ENCODE peak calls at places on chromosomes 1 and 21, in five cellular contexts. E is neural progenitor cell, H is BE2C, D is lower lobe of right lung, B is fibroblast of lung. K is an unnamed sample.

GRCh38 chr1:226778657-226779058 is 39.6 kb upstream of the ITPKB start:
- DNase-seq in H (no peak), B (peak; percentile 51), D (no peak), E (no peak), K (peak; percentile 55)

GRCh38 chr1:108585343-108585742 is 25.4 kb downstream of the EEIG2 start:
- DNase-seq in E (no peak), H (no peak), B (no peak), D (no peak), K (no peak)

GRCh38 chr1:233993651-233994050 is 89.2 kb downstream of the SLC35F3 start:
- DNase-seq in E (no peak), H (no peak), D (no peak), B (no peak), K (no peak)

GRCh38 chr1:223716302-223716862 is 4.0 kb downstream of the CAPN2 start:
- DNase-seq in E (no peak), B (no peak), D (peak; percentile 54), H (no peak), K (no peak)

GRCh38 chr1:59333626-59334277 is 36.9 kb downstream of the FGGY start:
- DNase-seq in H (no peak), B (no peak), D (no peak), E (no peak), K (no peak)

GRCh38 chr1:212127219-212127618 is 91.7 kb downstream of the DTL start:
- DNase-seq in D (no peak), E (peak; percentile 50), H (no peak), B (no peak), K (no peak)

GRCh38 chr21:19999369-20000272 is 998.6 kb upstream of the NCAM2 start:
- DNase-seq in D (no peak), E (no peak), B (no peak), H (peak; percentile 44), K (no peak)

GRCh38 chr1:18632711-18633427 is 2.2 kb downstream of the PAX7 start:
- DNase-seq in E (peak; percentile 80), D (peak; percentile 85), B (no peak), H (no peak), K (peak; percentile 74)

GRCh38 chr1:116129537-116129936 is 18.3 kb downstream of the MAB21L3 start:
- DNase-seq in E (no peak), B (no peak), H (no peak), D (no peak), K (no peak)

GRCh38 chr21:25733859-25734653 is 648 bp downstream of the ATP5PF start:
- DNase-seq in E (no peak), H (peak; percentile 24), B (peak; percentile 39), D (no peak), K (peak; percentile 13)

GRCh38 chr1:198121058-198121829 is 35.6 kb upstream of the NEK7 start:
- DNase-seq in H (no peak), E (no peak), D (no peak), B (peak; percentile 75), K (no peak)

GRCh38 chr1:247118946-247119446 is 14.8 kb upstream of the ZNF669 start:
- DNase-seq in D (no peak), H (peak; percentile 67), B (peak; percentile 21), E (peak; percentile 64), K (no peak)

GRCh38 chr1:98322966-98323365 is 338.6 kb upstream of the SNX7 start:
- DNase-seq in D (no peak), E (no peak), B (no peak), H (no peak), K (no peak)

GRCh38 chr1:221632072-221632471 is 109.8 kb downstream of the DUSP10 start:
- DNase-seq in H (no peak), B (no peak), E (no peak), D (no peak), K (no peak)

GRCh38 chr1:164583835-164584539 is 25.0 kb downstream of the PBX1 start:
- DNase-seq in H (no peak), E (no peak), B (no peak), D (no peak), K (no peak)
- H3K4me1 ChIP-seq in H (no peaks in the 10 kb centered on the region), E (peaks cover 55% of the 10 kb centered on the region), B (no peaks in the 10 kb centered on the region), D (peaks cover 23% of the 10 kb centered on the region), K (peaks cover 29% of the 10 kb centered on the region)

GRCh38 chr1:112674986-112675727 is 698 bp downstream of the MOV10 start:
- DNase-seq in E (peak; percentile 85), D (no peak), H (peak; percentile 72), B (peak; percentile 21), K (peak; percentile 62)
- TF ChIP-seq CTCF in E (peak; percentile 34), D (peak; percentile 17), H (no peak), B (no peak), K (peak; percentile 23)

GRCh38 chr1:7378346-7379130 is 392.6 kb upstream of the VAMP3 start:
- DNase-seq in E (no peak), B (no peak), D (no peak), H (no peak), K (peak; percentile 22)
- H3K27me3 ChIP-seq in E (no peaks in the 10 kb centered on the region), B (no peaks in the 10 kb centered on the region), D (no peaks in the 10 kb centered on the region), H (no peaks in the 10 kb centered on the region), K (no peaks in the 10 kb centered on the region)

DNA sequence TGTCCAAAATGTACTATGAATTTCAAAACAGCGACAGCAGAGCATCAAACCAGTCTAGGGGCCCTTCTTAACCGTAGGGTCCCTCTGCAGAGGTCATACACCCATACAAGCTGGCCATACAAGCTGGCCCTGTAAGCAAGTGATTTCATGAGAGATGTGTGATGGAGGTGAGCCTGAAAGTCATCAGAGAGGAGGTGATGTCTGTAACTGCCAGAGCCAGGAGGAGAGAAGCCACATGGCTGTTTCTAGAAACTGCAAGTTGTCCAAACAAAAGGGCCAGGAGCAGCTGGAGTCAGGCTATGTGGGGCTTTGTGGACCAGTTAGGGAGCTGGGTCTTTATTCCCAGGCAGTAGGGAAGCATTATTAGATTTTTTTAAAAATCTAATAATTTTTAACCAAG is 14.8 kb upstream of the SERINC2 start:
- DNase-seq in D (no peak), B (no peak), E (no peak), H (no peak), K (no peak)
- H3K4me1 ChIP-seq in D (peaks cover 11% of the 10 kb centered on the region), B (peaks cover 27% of the 10 kb centered on the region), E (no peaks in the 10 kb centered on the region), H (no peaks in the 10 kb centered on the region), K (peaks cover 8% of the 10 kb centered on the region)

GRCh38 chr1:45170151-45170742 is 36.2 kb downstream of the ZSWIM5 start:
- DNase-seq in B (no peak), H (no peak), D (no peak), E (no peak), K (no peak)
- TF ChIP-seq CTCF in B (no peak), H (no peak), D (no peak), E (no peak), K (no peak)

DNA sequence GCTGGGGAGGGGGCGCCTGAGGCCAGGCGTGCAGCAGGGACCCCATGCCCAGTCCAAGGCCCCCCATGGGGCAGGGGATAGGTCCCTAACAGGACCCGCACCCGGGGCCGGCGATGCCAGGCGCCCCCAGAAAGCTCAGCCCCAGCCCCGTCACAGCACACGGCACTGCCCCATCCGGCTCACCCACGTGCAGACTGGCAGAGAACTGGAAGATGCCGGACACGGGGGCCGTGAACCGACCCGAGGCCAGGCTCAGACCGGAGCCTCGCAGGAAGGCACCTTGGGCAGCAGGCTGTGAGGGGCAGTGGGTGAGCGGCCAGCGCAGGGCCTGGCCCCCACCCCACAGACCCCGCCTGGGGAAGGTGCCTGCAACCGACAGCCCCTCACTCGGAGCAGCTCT is 3.3 kb downstream of the C1QTNF12 start:
- DNase-seq in H (no peak), E (no peak), B (no peak), D (no peak), K (no peak)
- H3K27me3 ChIP-seq in H (peaks cover 78% of the 10 kb centered on the region), E (peaks cover 28% of the 10 kb centered on the region), B (no peaks in the 10 kb centered on the region), D (peaks cover 62% of the 10 kb centered on the region), K (no peaks in the 10 kb centered on the region)

DNA sequence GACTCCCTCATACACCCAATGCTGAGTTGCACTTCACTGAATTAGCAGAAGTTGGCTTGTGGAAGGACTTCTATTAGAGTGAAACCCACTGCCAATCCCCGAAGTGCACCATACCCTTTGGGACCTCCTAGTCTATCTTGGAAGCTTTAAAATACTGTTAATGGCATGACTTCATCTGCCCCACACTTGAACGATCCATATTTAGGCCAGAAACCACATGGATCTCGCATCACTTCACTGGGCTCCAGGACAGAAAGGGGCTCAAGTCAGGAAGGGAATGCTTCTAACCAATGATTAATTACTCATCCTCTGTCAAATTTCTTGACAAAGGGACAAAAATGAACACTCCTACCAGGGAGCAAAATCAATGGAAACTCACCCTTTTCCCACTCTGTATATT is 69.1 kb downstream of the BCAR3 start:
- DNase-seq in H (no peak), E (no peak), B (no peak), D (no peak), K (no peak)
- H3K4me1 ChIP-seq in H (peaks cover 71% of the 10 kb centered on the region), E (peaks cover 54% of the 10 kb centered on the region), B (peaks cover 39% of the 10 kb centered on the region), D (peaks cover 54% of the 10 kb centered on the region), K (peaks cover 27% of the 10 kb centered on the region)

GRCh38 chr21:15896501-15896900 is 166.7 kb downstream of the USP25 start:
- DNase-seq in E (no peak), D (no peak), H (no peak), B (no peak), K (no peak)

GRCh38 chr21:15895142-15896106 is 165.6 kb downstream of the USP25 start:
- DNase-seq in D (no peak), H (no peak), E (no peak), B (peak; percentile 26), K (peak; percentile 32)

GRCh38 chr21:15893902-15894301 is 164.1 kb downstream of the USP25 start:
- DNase-seq in D (no peak), H (no peak), E (no peak), B (no peak), K (no peak)

GRCh38 chr21:15894596-15894995 is 164.8 kb downstream of the USP25 start:
- DNase-seq in H (no peak), B (peak; percentile 56), E (no peak), D (no peak), K (no peak)
- TF ChIP-seq CTCF in H (peak; percentile 37), B (peak; percentile 30), E (peak; percentile 47), D (no peak), K (peak; percentile 53)

GRCh38 chr1:22572778-22573177 is 9.5 kb downstream of the EPHA8 start:
- DNase-seq in B (no peak), H (peak; percentile 72), D (no peak), E (no peak), K (no peak)
- H3K27me3 ChIP-seq in B (no peaks in the 10 kb centered on the region), H (no peaks in the 10 kb centered on the region), D (peaks cover 21% of the 10 kb centered on the region), E (no peaks in the 10 kb centered on the region), K (no peaks in the 10 kb centered on the region)

K was measured in thyroid gland.